ENCODE peak calls at places on chromosome 15, in seven cellular contexts. One of them, this sample, is unnamed.

GRCh38 chr15:58472821-58473581 is 41.2 kb downstream of the LIPC start:
- DNase-seq in stomach: no peak
- DNase-seq in ovary: no peak
- DNase-seq in breast epithelium: no peak
- DNase-seq in heart left ventricle: no peak
- DNase-seq in prostate gland: no peak
- DNase-seq in right lobe of liver: no peak
- DNase-seq in this sample: no peak

GRCh38 chr15:26691249-26691648 is 81.6 kb downstream of the GABRB3 start:
- DNase-seq in right lobe of liver: no peak
- DNase-seq in ovary: no peak
- DNase-seq in heart left ventricle: no peak
- DNase-seq in stomach: no peak
- DNase-seq in prostate gland: no peak
- DNase-seq in breast epithelium: no peak
- DNase-seq in this sample: no peak

GRCh38 chr15:77358545-77359240 is 61.2 kb downstream of the PEAK1 start:
- DNase-seq in right lobe of liver: no peak
- DNase-seq in heart left ventricle: no peak
- DNase-seq in breast epithelium: no peak
- DNase-seq in ovary: no peak
- DNase-seq in stomach: no peak
- DNase-seq in prostate gland: no peak
- DNase-seq in this sample: no peak

GRCh38 chr15:64122444-64122843 is 26.7 kb downstream of the SNX1 start:
- DNase-seq in heart left ventricle: no peak
- DNase-seq in right lobe of liver: no peak
- DNase-seq in ovary: no peak
- DNase-seq in stomach: no peak
- DNase-seq in prostate gland: no peak
- DNase-seq in breast epithelium: no peak
- DNase-seq in this sample: no peak

GRCh38 chr15:62647195-62647865 is 395.2 kb upstream of the TPM1 start:
- DNase-seq in stomach: peak; percentile 55
- DNase-seq in heart left ventricle: no peak
- DNase-seq in prostate gland: no peak
- DNase-seq in ovary: no peak
- DNase-seq in breast epithelium: peak; percentile 50
- DNase-seq in right lobe of liver: no peak
- DNase-seq in this sample: peak; percentile 72

GRCh38 chr15:61243984-61244593 is 15.0 kb upstream of the RORA start:
- DNase-seq in heart left ventricle: no peak
- DNase-seq in prostate gland: no peak
- DNase-seq in breast epithelium: no peak
- DNase-seq in right lobe of liver: no peak
- DNase-seq in stomach: no peak
- DNase-seq in ovary: no peak
- DNase-seq in this sample: no peak

GRCh38 chr15:99090011-99090699 is 14.7 kb upstream of the SYNM start:
- DNase-seq in ovary: no peak
- DNase-seq in stomach: no peak
- DNase-seq in prostate gland: no peak
- DNase-seq in breast epithelium: no peak
- DNase-seq in heart left ventricle: no peak
- DNase-seq in right lobe of liver: no peak
- DNase-seq in this sample: peak; percentile 68

GRCh38 chr15:78243491-78243941 is 9.2 kb upstream of the ACSBG1 start:
- DNase-seq in right lobe of liver: peak; percentile 64
- DNase-seq in stomach: peak; percentile 73
- DNase-seq in ovary: no peak
- DNase-seq in prostate gland: peak; percentile 28
- DNase-seq in heart left ventricle: peak; percentile 64
- DNase-seq in breast epithelium: no peak
- DNase-seq in this sample: peak; percentile 56

GRCh38 chr15:39302936-39303335 is 277.9 kb upstream of the THBS1 start:
- DNase-seq in ovary: no peak
- DNase-seq in right lobe of liver: no peak
- DNase-seq in prostate gland: no peak
- DNase-seq in heart left ventricle: no peak
- DNase-seq in breast epithelium: no peak
- DNase-seq in stomach: no peak
- DNase-seq in this sample: no peak

GRCh38 chr15:69715205-69715604 is 262.6 kb downstream of the RPLP1 start:
- DNase-seq in breast epithelium: no peak
- DNase-seq in heart left ventricle: no peak
- DNase-seq in prostate gland: no peak
- DNase-seq in right lobe of liver: no peak
- DNase-seq in stomach: no peak
- DNase-seq in ovary: no peak
- DNase-seq in this sample: no peak

GRCh38 chr15:74786659-74787165 is 4.8 kb downstream of the CSK start:
- DNase-seq in prostate gland: no peak
- DNase-seq in ovary: no peak
- DNase-seq in stomach: no peak
- DNase-seq in heart left ventricle: peak; percentile 72
- DNase-seq in breast epithelium: no peak
- DNase-seq in right lobe of liver: no peak
- DNase-seq in this sample: peak; percentile 51

GRCh38 chr15:50876989-50877360 is 31.5 kb upstream of the AP4E1 start:
- DNase-seq in ovary: peak; percentile 76
- DNase-seq in stomach: peak; percentile 74
- DNase-seq in prostate gland: peak; percentile 77
- DNase-seq in heart left ventricle: peak; percentile 50
- DNase-seq in right lobe of liver: no peak
- DNase-seq in breast epithelium: peak; percentile 78
- DNase-seq in this sample: peak; percentile 76

GRCh38 chr15:22884344-22884743 is 45.9 kb downstream of the NIPA2 start:
- DNase-seq in heart left ventricle: no peak
- DNase-seq in prostate gland: no peak
- DNase-seq in ovary: no peak
- DNase-seq in right lobe of liver: no peak
- DNase-seq in breast epithelium: no peak
- DNase-seq in stomach: no peak
- DNase-seq in this sample: no peak

GRCh38 chr15:31027948-31028586 is 36.6 kb upstream of the MTMR10 start:
- DNase-seq in right lobe of liver: no peak
- DNase-seq in prostate gland: no peak
- DNase-seq in breast epithelium: no peak
- DNase-seq in stomach: no peak
- DNase-seq in heart left ventricle: no peak
- DNase-seq in ovary: no peak
- DNase-seq in this sample: no peak

GRCh38 chr15:80531388-80532184 is 127.4 kb downstream of the ARNT2 start:
- DNase-seq in heart left ventricle: no peak
- DNase-seq in breast epithelium: no peak
- DNase-seq in ovary: no peak
- DNase-seq in right lobe of liver: no peak
- DNase-seq in prostate gland: no peak
- DNase-seq in stomach: peak; percentile 30
- DNase-seq in this sample: no peak

DNA sequence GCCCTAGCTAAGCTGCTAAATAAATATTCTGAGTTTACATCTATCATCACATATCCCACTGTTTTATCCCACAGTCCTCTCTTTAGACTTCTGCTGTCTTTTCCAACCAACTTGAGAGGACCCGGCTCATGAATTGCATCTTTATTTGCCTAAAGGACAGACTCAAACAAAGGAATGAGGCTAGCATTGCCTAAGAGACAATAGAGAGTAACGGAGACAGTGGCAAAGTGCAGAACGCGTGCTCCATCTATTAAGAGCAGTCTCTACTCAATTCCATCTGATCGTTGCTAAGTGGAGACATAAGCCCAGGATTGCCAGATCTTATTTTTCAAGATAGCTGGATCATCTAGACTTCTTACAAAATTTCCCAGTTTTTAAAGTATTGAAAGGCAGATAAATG is 2.3 kb downstream of the ADAMTSL3 start:
- DNase-seq in breast epithelium: no peak
- DNase-seq in ovary: no peak
- DNase-seq in right lobe of liver: no peak
- DNase-seq in stomach: no peak
- DNase-seq in heart left ventricle: no peak
- DNase-seq in prostate gland: no peak
- DNase-seq in this sample: no peak
- H3K4me3 ChIP-seq in breast epithelium: no peak overlapping the region
- H3K4me3 ChIP-seq in ovary: no peak overlapping the region
- H3K4me3 ChIP-seq in right lobe of liver: peak overlapping the region; percentile 1
- H3K4me3 ChIP-seq in stomach: no peak overlapping the region
- H3K4me3 ChIP-seq in heart left ventricle: peak overlapping the region; percentile 70
- H3K4me3 ChIP-seq in prostate gland: no peak overlapping the region
- H3K4me3 ChIP-seq in this sample: no peak overlapping the region

GRCh38 chr15:29825205-29825604 is 2.9 kb upstream of the TJP1 start:
- DNase-seq in breast epithelium: no peak
- DNase-seq in ovary: no peak
- DNase-seq in stomach: no peak
- DNase-seq in heart left ventricle: no peak
- DNase-seq in right lobe of liver: no peak
- DNase-seq in prostate gland: no peak
- DNase-seq in this sample: no peak

GRCh38 chr15:29820802-29821160 is 1.5 kb downstream of the TJP1 start:
- DNase-seq in ovary: no peak
- DNase-seq in breast epithelium: no peak
- DNase-seq in right lobe of liver: no peak
- DNase-seq in prostate gland: no peak
- DNase-seq in heart left ventricle: no peak
- DNase-seq in stomach: no peak
- DNase-seq in this sample: no peak

GRCh38 chr15:29822100-29822684 is at the start of gene TJP1:
- DNase-seq in stomach: peak; percentile 83
- DNase-seq in right lobe of liver: peak; percentile 88
- DNase-seq in breast epithelium: peak; percentile 55
- DNase-seq in prostate gland: peak; percentile 75
- DNase-seq in ovary: peak; percentile 80
- DNase-seq in heart left ventricle: peak; percentile 86
- DNase-seq in this sample: peak; percentile 90

GRCh38 chr15:29821416-29822099 is 710 bp downstream of the TJP1 start:
- DNase-seq in ovary: peak; percentile 64
- DNase-seq in stomach: peak; percentile 84
- DNase-seq in prostate gland: peak; percentile 77
- DNase-seq in right lobe of liver: peak; percentile 80
- DNase-seq in breast epithelium: peak; percentile 70
- DNase-seq in heart left ventricle: peak; percentile 89
- DNase-seq in this sample: peak; percentile 82

GRCh38 chr15:29822685-29823459 is 604 bp upstream of the TJP1 start:
- DNase-seq in breast epithelium: peak; percentile 59
- DNase-seq in heart left ventricle: peak; percentile 88
- DNase-seq in stomach: peak; percentile 72
- DNase-seq in right lobe of liver: peak; percentile 69
- DNase-seq in ovary: peak; percentile 65
- DNase-seq in prostate gland: peak; percentile 57
- DNase-seq in this sample: peak; percentile 78
- TF ChIP-seq POLR2A in breast epithelium: no peak
- TF ChIP-seq POLR2A in heart left ventricle: no peak
- TF ChIP-seq POLR2A in stomach: no peak
- TF ChIP-seq POLR2A in right lobe of liver: no peak
- TF ChIP-seq POLR2A in ovary: no peak
- TF ChIP-seq POLR2A in prostate gland: no peak
- TF ChIP-seq POLR2A in this sample: no peak

DNA sequence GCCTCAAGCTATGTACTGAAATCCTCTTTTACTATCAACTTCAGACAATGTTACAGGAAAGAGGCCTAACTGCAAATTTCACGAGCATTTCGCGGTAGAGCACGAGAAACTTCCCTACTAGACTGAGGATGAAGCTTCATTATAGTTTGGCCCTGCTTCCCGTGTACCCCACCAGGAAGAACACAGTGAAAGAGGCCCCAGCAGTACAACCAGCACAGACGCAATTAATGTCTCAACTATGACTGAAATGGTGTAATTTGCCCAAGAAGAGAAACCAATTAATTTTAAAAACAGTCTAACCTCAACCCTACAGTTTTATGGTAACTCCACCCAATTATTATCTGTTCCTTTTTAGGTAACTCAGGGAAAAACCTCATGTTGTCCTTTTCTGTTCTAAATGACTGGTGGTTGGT is 12.1 kb downstream of the CHSY1 start:
- DNase-seq in breast epithelium: no peak
- DNase-seq in ovary: no peak
- DNase-seq in prostate gland: no peak
- DNase-seq in stomach: no peak
- DNase-seq in heart left ventricle: no peak
- DNase-seq in right lobe of liver: no peak
- DNase-seq in this sample: no peak
- H3K4me3 ChIP-seq in breast epithelium: no peak overlapping the region
- H3K4me3 ChIP-seq in ovary: no peak overlapping the region
- H3K4me3 ChIP-seq in prostate gland: no peak overlapping the region
- H3K4me3 ChIP-seq in stomach: no peak overlapping the region
- H3K4me3 ChIP-seq in heart left ventricle: no peak overlapping the region
- H3K4me3 ChIP-seq in right lobe of liver: no peak overlapping the region
- H3K4me3 ChIP-seq in this sample: no peak overlapping the region

DNA sequence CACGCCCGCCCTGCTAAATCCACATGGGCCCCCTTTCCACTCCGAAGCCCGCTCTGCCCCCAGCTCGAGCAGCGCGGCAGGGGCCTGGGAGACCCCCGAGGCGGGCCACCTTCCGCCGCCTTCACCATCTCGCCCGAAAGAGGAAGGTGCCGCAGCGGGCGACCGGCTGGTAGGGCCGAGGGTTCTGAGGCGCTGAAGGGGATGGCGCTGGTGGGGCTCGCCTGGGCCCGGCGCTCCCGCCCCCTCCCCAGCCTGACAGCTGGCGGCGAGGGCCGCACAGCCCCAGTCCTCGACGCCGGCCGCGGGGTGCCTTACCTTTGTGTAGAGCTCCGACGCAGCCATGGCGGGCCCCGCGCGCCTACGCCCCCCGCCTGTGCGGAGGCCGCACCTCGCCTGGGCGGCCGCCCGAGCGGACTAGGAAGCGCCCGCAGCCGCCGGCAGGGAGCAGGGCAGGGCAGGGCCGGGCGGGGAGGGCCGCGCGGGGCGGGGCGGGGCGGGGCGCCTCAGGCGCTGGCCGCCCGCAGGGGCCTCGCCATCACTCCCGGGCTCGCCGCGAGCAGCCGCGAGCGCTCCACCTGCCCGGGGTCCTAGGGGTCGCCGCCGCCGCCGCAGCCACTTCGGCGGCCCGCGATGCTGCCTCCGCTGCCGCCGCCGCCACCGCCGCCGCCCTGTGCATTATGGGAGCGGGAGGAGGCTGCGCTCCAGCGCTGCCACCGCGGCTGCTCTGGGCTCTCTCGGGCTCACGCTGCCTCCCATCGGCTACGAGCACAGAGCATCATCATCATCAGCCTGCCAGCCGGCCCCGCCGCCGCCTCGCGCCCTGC is at the start of gene MYO5A:
- DNase-seq in right lobe of liver: peak; percentile 77
- DNase-seq in heart left ventricle: peak; percentile 72
- DNase-seq in stomach: peak; percentile 68
- DNase-seq in prostate gland: peak; percentile 63
- DNase-seq in ovary: peak; percentile 58
- DNase-seq in breast epithelium: peak; percentile 27
- DNase-seq in this sample: peak; percentile 90
- TF ChIP-seq POLR2A in right lobe of liver: peak; percentile 25
- TF ChIP-seq POLR2A in heart left ventricle: no peak
- TF ChIP-seq POLR2A in stomach: no peak
- TF ChIP-seq POLR2A in prostate gland: peak; percentile 44
- TF ChIP-seq POLR2A in ovary: no peak
- TF ChIP-seq POLR2A in breast epithelium: no peak
- TF ChIP-seq POLR2A in this sample: no peak

This sample was measured in Peyer's patch.